ENCODE peak calls at places on chromosome 13, in ten cellular contexts. D is Peyer's patch; N is CD8-positive, alpha-beta T cell; U is endodermal cell; Y is renal cortical epithelial cell; L is M059J; P is fibroblast of the aortic adventitia; V is HCEC 1CT; O is NCI-H82; F is bronchial epithelial cell. E is an unnamed sample.

GRCh38 chr13:43804461-43805070 is 17.8 kb upstream of the ENOX1 start:
- DNase-seq in N (no peak), L (peak; percentile 60), V (peak; percentile 74), O (peak; percentile 92), F (peak; percentile 80), P (peak; percentile 90), U (no peak), D (no peak), Y (peak; percentile 65), E (peak; percentile 38)

GRCh38 chr13:46311217-46311616 is 75.8 kb downstream of the RUBCNL start:
- DNase-seq in V (no peak), D (no peak), O (no peak), F (no peak), U (no peak), Y (no peak), L (no peak), N (no peak), P (no peak), E (no peak)

GRCh38 chr13:94641432-94641941 is 39.8 kb downstream of the GPR180 start:
- DNase-seq in O (no peak), F (peak; percentile 94), V (peak; percentile 92), P (peak; percentile 93), N (no peak), D (no peak), Y (peak; percentile 40), L (peak; percentile 58), U (no peak), E (no peak)

GRCh38 chr13:66305960-66306617 is 924.0 kb downstream of the PCDH9 start:
- DNase-seq in U (no peak), P (no peak), Y (no peak), D (no peak), O (no peak), N (no peak), L (no peak), F (no peak), V (no peak), E (no peak)

GRCh38 chr13:102817907-102818306 is 19.0 kb downstream of the BIVM start:
- DNase-seq in V (no peak), L (peak; percentile 21), Y (peak; percentile 99), D (no peak), P (no peak), F (no peak), U (no peak), O (no peak), N (no peak), E (no peak)

GRCh38 chr13:32025730-32026129 is 5.8 kb upstream of the FRY start:
- DNase-seq in L (no peak), U (peak; percentile 69), V (no peak), F (no peak), P (no peak), Y (no peak), N (no peak), O (no peak), D (no peak), E (no peak)

GRCh38 chr13:97586941-97587340 is 153.0 kb downstream of the RAP2A start:
- DNase-seq in N (no peak), V (no peak), D (no peak), O (no peak), P (no peak), U (no peak), F (no peak), L (no peak), Y (no peak), E (no peak)

GRCh38 chr13:33728271-33729037 is 89.5 kb upstream of the RFC3 start:
- DNase-seq in U (no peak), O (no peak), D (no peak), F (peak; percentile 76), P (peak; percentile 48), L (no peak), V (peak; percentile 26), N (no peak), Y (peak; percentile 61), E (no peak)

GRCh38 chr13:98520674-98521449 is 56.0 kb downstream of the STK24 start:
- DNase-seq in Y (peak; percentile 65), L (no peak), F (no peak), P (no peak), N (no peak), V (no peak), O (no peak), D (no peak), U (no peak), E (no peak)

GRCh38 chr13:29362849-29363604 is 232.5 kb downstream of the SLC7A1 start:
- DNase-seq in O (peak; percentile 82), V (peak; percentile 46), P (peak; percentile 36), N (no peak), U (peak; percentile 88), F (peak; percentile 52), L (peak; percentile 36), D (no peak), Y (peak; percentile 7), E (peak; percentile 19)

GRCh38 chr13:21009036-21009435 is 52.4 kb downstream of the LATS2 start:
- DNase-seq in L (no peak), U (peak; percentile 28), P (no peak), Y (no peak), V (no peak), D (no peak), O (no peak), N (peak; percentile 7), F (no peak), E (no peak)

GRCh38 chr13:78137404-78138142 is 218.9 kb upstream of the EDNRB start:
- DNase-seq in Y (peak; percentile 61), N (no peak), D (no peak), O (peak; percentile 91), P (peak; percentile 80), U (peak; percentile 81), F (peak; percentile 66), L (peak; percentile 58), V (peak; percentile 68), E (peak; percentile 28)

GRCh38 chr13:41652735-41653361 is 195.5 kb downstream of the RGCC start:
- DNase-seq in P (peak; percentile 79), V (peak; percentile 81), U (no peak), L (peak; percentile 54), D (no peak), N (no peak), O (peak; percentile 55), F (peak; percentile 56), Y (peak; percentile 75), E (no peak)

GRCh38 chr13:110382229-110382628 is 75.1 kb downstream of the COL4A2 start:
- DNase-seq in V (peak; percentile 91), P (peak; percentile 59), O (no peak), Y (peak; percentile 96), D (no peak), U (no peak), L (peak; percentile 74), F (peak; percentile 96), N (no peak), E (no peak)

GRCh38 chr13:110442946-110443632 is 118.4 kb downstream of the RAB20 start:
- DNase-seq in D (no peak), L (peak; percentile 44), Y (peak; percentile 70), P (peak; percentile 56), O (no peak), N (no peak), F (peak; percentile 71), U (no peak), V (peak; percentile 74), E (no peak)

GRCh38 chr13:95355491-95355890 is 54.2 kb upstream of the ABCC4 start:
- DNase-seq in Y (peak; percentile 56), O (no peak), V (no peak), U (no peak), D (no peak), P (peak; percentile 12), N (no peak), L (peak; percentile 79), F (peak; percentile 56), E (no peak)

GRCh38 chr13:72820156-72820897 is 38.4 kb downstream of the PIBF1 start:
- DNase-seq in D (no peak), V (peak; percentile 77), L (peak; percentile 26), F (peak; percentile 44), P (peak; percentile 50), O (peak; percentile 21), Y (peak; percentile 38), N (no peak), U (no peak), E (no peak)

E was measured in GDM1.